ENCODE peak calls at places on chromosomes 16 and 17, in nine cellular contexts. B is GM23248, J is neural progenitor cell, Z is OCI-LY7, S is GM23338, G is HCT116, F is PC-3, W is MM.1S, T is SK-N-SH. O is an unnamed sample.

GRCh38 chr17:27544350-27545131 is 86.4 kb upstream of the LGALS9 start:
- DNase-seq in B (no peak), J (no peak), Z (peak), S (no peak), G (no peak), F (no peak), W (peak), T (no peak), O (no peak)

GRCh38 chr17:79618383-79619067 is 7.7 kb upstream of the RBFOX3 start:
- DNase-seq in B (no peak), J (no peak), Z (no peak), S (no peak), G (no peak), F (no peak), W (no peak), T (peak), O (no peak)

GRCh38 chr17:15171433-15172047 is 93.6 kb downstream of the PMP22 start:
- DNase-seq in B (peak), J (peak), Z (peak), S (peak), G (peak), F (peak), W (no peak), T (peak), O (peak)

GRCh38 chr17:51097708-51098446 is 22.8 kb downstream of the SPAG9 start:
- DNase-seq in B (no peak), J (no peak), Z (peak), S (no peak), G (no peak), F (no peak), W (peak), T (no peak), O (peak)

GRCh38 chr17:6536566-6537065 is 19.7 kb downstream of the PITPNM3 start:
- DNase-seq in B (no peak), J (no peak), Z (no peak), S (no peak), G (no peak), F (no peak), W (no peak), T (no peak), O (no peak)

GRCh38 chr16:1197237-1197866 is 27.7 kb downstream of the TPSG1 start:
- DNase-seq in B (no peak), J (no peak), Z (no peak), S (no peak), G (no peak), F (no peak), W (no peak), T (no peak), O (no peak)

GRCh38 chr16:88880226-88881051 is 14.0 kb upstream of the PABPN1L start:
- DNase-seq in B (no peak), J (peak), Z (no peak), S (no peak), G (no peak), F (no peak), W (no peak), T (no peak), O (no peak)

GRCh38 chr16:13554643-13555042 is 365.3 kb upstream of the ERCC4 start:
- DNase-seq in B (no peak), J (no peak), Z (no peak), S (no peak), G (no peak), F (no peak), W (no peak), T (no peak), O (no peak)

GRCh38 chr17:44904001-44904984 is 5.0 kb upstream of the EFTUD2 start:
- DNase-seq in B (no peak), J (no peak), Z (no peak), S (no peak), G (no peak), F (no peak), W (no peak), T (no peak), O (no peak)

GRCh38 chr16:65044861-65045260 is 77.0 kb downstream of the CDH11 start:
- DNase-seq in B (peak), J (no peak), Z (no peak), S (no peak), G (no peak), F (no peak), W (no peak), T (no peak), O (no peak)

GRCh38 chr16:67486805-67487204 is 3.5 kb upstream of the AGRP start:
- DNase-seq in B (no peak), J (no peak), Z (no peak), S (no peak), G (no peak), F (no peak), W (no peak), T (no peak), O (no peak)

GRCh38 chr16:27828671-27829070 is 234.8 kb downstream of the GSG1L start:
- DNase-seq in B (no peak), J (no peak), Z (no peak), S (no peak), G (no peak), F (no peak), W (no peak), T (no peak), O (no peak)

GRCh38 chr17:57806083-57806830 is 43.6 kb downstream of the MRPS23 start:
- DNase-seq in B (no peak), J (no peak), Z (no peak), S (no peak), G (no peak), F (no peak), W (no peak), T (no peak), O (no peak)

GRCh38 chr16:89890200-89890599 is 16.8 kb downstream of the TCF25 start:
- DNase-seq in B (no peak), J (no peak), Z (no peak), S (no peak), G (no peak), F (no peak), W (no peak), T (no peak), O (no peak)

GRCh38 chr16:81831722-81832126 is 52.6 kb downstream of the PLCG2 start:
- DNase-seq in B (peak), J (no peak), Z (peak), S (peak), G (no peak), F (no peak), W (peak), T (no peak), O (no peak)

GRCh38 chr17:10314332-10314731 is 58.5 kb downstream of the MYH13 start:
- DNase-seq in B (no peak), J (no peak), Z (no peak), S (no peak), G (no peak), F (no peak), W (no peak), T (no peak), O (no peak)

GRCh38 chr17:82794781-82795505 is 43.1 kb downstream of the TBCD start:
- DNase-seq in B (peak), J (no peak), Z (no peak), S (no peak), G (no peak), F (no peak), W (no peak), T (no peak), O (no peak)

GRCh38 chr17:8991514-8992285 is 26.2 kb upstream of the PIK3R5 start:
- DNase-seq in B (peak), J (peak), Z (peak), S (peak), G (peak), F (peak), W (peak), T (peak), O (peak)

GRCh38 chr17:49024523-49024922 is 27.3 kb downstream of the IGF2BP1 start:
- DNase-seq in B (no peak), J (no peak), Z (no peak), S (no peak), G (no peak), F (no peak), W (no peak), T (no peak), O (no peak)

GRCh38 chr16:50455288-50455845 is 86.6 kb upstream of the BRD7 start:
- DNase-seq in B (no peak), J (no peak), Z (no peak), S (no peak), G (no peak), F (no peak), W (no peak), T (no peak), O (no peak)

GRCh38 chr17:78185981-78186688 is 717 bp downstream of the TK1 start:
- DNase-seq in B (peak), J (peak), Z (peak), S (no peak), G (no peak), F (peak), W (peak), T (peak), O (no peak)

GRCh38 chr16:9409753-9410493 is 318.5 kb downstream of the HAPSTR1 start:
- DNase-seq in B (no peak), J (no peak), Z (no peak), S (no peak), G (no peak), F (no peak), W (no peak), T (peak), O (no peak)

GRCh38 chr17:21039839-21040575 is 2.8 kb downstream of the USP22 start:
- DNase-seq in B (peak), J (peak), Z (peak), S (peak), G (peak), F (peak), W (peak), T (peak), O (peak)

GRCh38 chr16:47732122-47732805 is 271.1 kb downstream of the PHKB start:
- DNase-seq in B (peak), J (no peak), Z (no peak), S (peak), G (peak), F (peak), W (no peak), T (no peak), O (no peak)

GRCh38 chr16:23269248-23270091 is 32.6 kb upstream of the SCNN1B start:
- DNase-seq in B (no peak), J (no peak), Z (no peak), S (no peak), G (peak), F (no peak), W (no peak), T (no peak), O (no peak)

GRCh38 chr16:49876716-49877129 is 20.8 kb upstream of the ZNF423 start:
- DNase-seq in B (peak), J (peak), Z (no peak), S (peak), G (no peak), F (peak), W (peak), T (peak), O (peak)

GRCh38 chr16:49366669-49367068 is 6.9 kb upstream of the C16orf78 start:
- DNase-seq in B (no peak), J (no peak), Z (peak), S (no peak), G (no peak), F (no peak), W (peak), T (no peak), O (no peak)

GRCh38 chr17:9576521-9577401 is at the start of gene CFAP52:
- DNase-seq in B (peak), J (peak), Z (peak), S (peak), G (peak), F (peak), W (peak), T (peak), O (peak)

GRCh38 chr16:1762879-1763520 is 8.3 kb downstream of the NME3 start:
- DNase-seq in B (no peak), J (peak), Z (no peak), S (no peak), G (no peak), F (no peak), W (no peak), T (no peak), O (no peak)

DNA sequence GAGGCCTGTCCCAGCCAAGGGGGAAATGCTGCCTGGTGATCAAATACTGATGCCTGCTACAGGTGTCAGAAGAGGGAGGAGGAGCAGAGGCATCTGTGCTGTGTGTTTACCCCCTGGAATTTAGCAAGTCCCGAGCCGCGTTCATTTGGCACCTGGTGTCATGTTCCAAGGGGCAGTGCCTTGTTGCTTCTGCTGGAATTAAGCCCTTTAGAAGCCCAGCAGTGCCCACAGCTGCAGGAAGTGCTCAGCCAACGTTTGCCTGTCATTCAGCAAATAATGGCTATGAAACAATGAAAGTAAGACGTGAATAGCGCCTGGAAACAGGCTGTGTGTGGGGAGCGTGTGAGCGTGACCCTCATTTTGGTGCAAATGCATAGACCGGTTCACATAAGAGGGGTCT is 5.9 kb upstream of the ATP2C2 start:
- DNase-seq in B (no peak), J (peak), Z (no peak), S (peak), G (no peak), F (peak), W (no peak), T (no peak), O (no peak)
- TF ChIP-seq EZH2phosphoT487 in B (no peak), J (no peak), Z (no peak), S (no peak), G (no peak), F (no peak), W (no peak), T (no peak), O (no peak)

DNA sequence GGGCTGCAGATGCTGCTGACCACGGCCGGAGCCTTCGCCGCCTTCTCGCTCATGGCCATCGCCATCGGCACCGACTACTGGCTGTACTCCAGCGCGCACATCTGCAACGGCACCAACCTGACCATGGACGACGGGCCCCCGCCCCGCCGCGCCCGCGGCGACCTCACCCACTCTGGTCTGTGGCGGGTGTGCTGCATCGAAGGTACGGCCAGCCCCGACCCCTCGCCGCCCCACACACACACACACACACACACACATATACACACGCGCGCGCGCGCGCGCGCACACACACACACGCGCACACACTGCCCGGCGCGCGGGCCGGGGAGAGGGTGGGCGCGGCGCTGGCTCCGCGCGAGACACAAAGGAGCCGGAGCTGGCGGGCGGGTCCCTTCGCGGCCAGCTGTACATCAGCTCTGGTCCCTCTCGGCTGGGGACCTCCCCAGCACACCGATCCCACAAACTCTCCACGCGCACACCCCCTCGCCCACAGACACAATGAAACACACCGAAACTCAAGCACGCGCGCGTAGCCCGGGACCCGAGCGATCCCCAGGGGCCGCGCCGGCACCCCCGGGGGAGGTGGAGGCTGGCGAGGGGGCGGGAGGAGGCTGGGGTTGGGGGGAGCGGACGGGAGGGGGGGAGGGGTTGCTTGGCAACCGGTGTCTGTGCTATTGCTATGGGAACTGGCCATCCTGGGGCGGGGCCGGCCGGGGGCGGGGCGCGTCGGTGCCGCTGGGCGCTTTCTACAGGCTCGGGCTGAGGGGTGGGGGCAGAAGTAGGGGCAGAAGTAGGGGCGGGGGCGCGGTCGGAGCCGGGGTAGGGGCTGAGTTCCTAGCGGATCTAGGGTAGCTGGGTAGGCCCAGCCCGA is 658 bp downstream of the CACNG4 start:
- DNase-seq in B (no peak), J (peak), Z (no peak), S (peak), G (no peak), F (peak), W (no peak), T (peak), O (peak)
- H2AFZ ChIP-seq in B (no peak), J (peak), Z (no peak), S (no peak), G (no peak), F (peak), W (no peak), T (peak), O (peak)

DNA sequence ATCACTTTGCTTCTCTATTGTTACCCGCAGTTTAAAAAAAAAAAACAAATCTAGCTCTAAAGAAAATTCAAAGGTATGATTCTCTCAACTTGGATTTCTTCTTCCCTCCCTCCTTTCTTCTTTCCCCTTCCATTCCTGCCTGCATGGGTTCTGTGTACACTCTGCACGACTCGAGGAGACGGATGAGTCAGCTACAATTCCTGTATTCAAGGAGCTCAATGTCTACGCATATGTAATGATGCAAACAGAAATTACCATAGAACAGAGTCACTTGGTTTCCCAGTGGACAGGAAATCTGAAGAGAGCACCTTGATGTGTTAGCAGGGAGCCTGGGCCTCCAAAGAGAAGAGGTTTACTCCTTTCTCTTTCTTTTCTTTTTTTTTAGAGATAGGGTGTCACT is 92.3 kb downstream of the VPS53 start:
- DNase-seq in B (peak), J (no peak), Z (no peak), S (no peak), G (no peak), F (peak), W (no peak), T (no peak), O (peak)
- TF ChIP-seq EZH2phosphoT487 in B (no peak), J (no peak), Z (no peak), S (no peak), G (no peak), F (no peak), W (no peak), T (no peak), O (no peak)

GRCh38 chr17:72476134-72476533 is 355.3 kb downstream of the SOX9 start:
- DNase-seq in B (no peak), J (peak), Z (no peak), S (no peak), G (no peak), F (no peak), W (no peak), T (no peak), O (no peak)
- H2AFZ ChIP-seq in B (no peak), J (no peak), Z (no peak), S (no peak), G (no peak), F (no peak), W (no peak), T (no peak), O (no peak)

GRCh38 chr16:76226011-76226410 is 51.2 kb upstream of the CNTNAP4 start:
- DNase-seq in B (no peak), J (no peak), Z (no peak), S (no peak), G (no peak), F (peak), W (no peak), T (no peak), O (peak)
- TF ChIP-seq EZH2phosphoT487 in B (no peak), J (no peak), Z (no peak), S (no peak), G (no peak), F (no peak), W (no peak), T (no peak), O (no peak)

O was measured in hepatocyte.